ENCODE peak calls at places on chromosomes 5 and 9, in nine cellular contexts. D is H54; H is AG08396; K is LHCN-M2; F is midbrain; T is CD8-positive, alpha-beta memory T cell; L is lung microvascular endothelial cell; M is GOT3; J is BJ. O is an unnamed sample.

GRCh38 chr5:170302729-170303501 is 5.3 kb upstream of the LCP2 start:
- DNase-seq in D (no peak), H (no peak), K (no peak), F (no peak), T (peak), L (no peak), M (no peak), J (no peak), O (no peak)

GRCh38 chr5:93576015-93576414 is 5.0 kb downstream of the NR2F1-AS1 start:
- DNase-seq in D (no peak), H (peak), K (no peak), F (no peak), T (no peak), L (no peak), M (no peak), J (no peak), O (no peak)

GRCh38 chr5:61308699-61309098 is 23.4 kb upstream of the ZSWIM6 start:
- DNase-seq in D (no peak), H (no peak), K (no peak), F (no peak), T (no peak), L (no peak), M (no peak), J (no peak), O (no peak)

GRCh38 chr9:135519179-135519971 is 1.9 kb upstream of the LCN1 start:
- DNase-seq in D (no peak), H (no peak), K (no peak), F (no peak), T (no peak), L (no peak), M (no peak), J (no peak), O (no peak)

GRCh38 chr9:127076860-127077657 is 45.4 kb downstream of the ANGPTL2 start:
- DNase-seq in D (peak), H (no peak), K (no peak), F (no peak), T (no peak), L (no peak), M (no peak), J (no peak), O (no peak)

GRCh38 chr5:123098767-123099513 is 9.9 kb downstream of the PRDM6 start:
- DNase-seq in D (no peak), H (peak), K (no peak), F (no peak), T (no peak), L (no peak), M (no peak), J (no peak), O (no peak)

GRCh38 chr5:57802131-57802530 is 319.5 kb upstream of the ACTBL2 start:
- DNase-seq in D (no peak), H (no peak), K (peak), F (no peak), T (no peak), L (no peak), M (no peak), J (no peak), O (no peak)

GRCh38 chr9:259405-260404 is 45.0 kb downstream of the DOCK8 start:
- DNase-seq in D (no peak), H (no peak), K (no peak), F (no peak), T (no peak), L (no peak), M (no peak), J (no peak), O (no peak)

GRCh38 chr5:173486355-173486754 is 130.1 kb downstream of the BOD1 start:
- DNase-seq in D (no peak), H (no peak), K (no peak), F (no peak), T (no peak), L (no peak), M (no peak), J (no peak), O (no peak)

GRCh38 chr9:7212101-7212500 is 454.3 kb downstream of the KDM4C start:
- DNase-seq in D (no peak), H (no peak), K (no peak), F (peak), T (no peak), L (no peak), M (no peak), J (no peak), O (no peak)

GRCh38 chr9:134641173-134641985 is at the start of gene COL5A1:
- DNase-seq in D (peak), H (peak), K (peak), F (peak), T (peak), L (peak), M (peak), J (peak), O (peak)

GRCh38 chr9:133041958-133042357 is 11.2 kb downstream of the GTF3C5 start:
- DNase-seq in D (no peak), H (no peak), K (no peak), F (no peak), T (no peak), L (no peak), M (no peak), J (no peak), O (no peak)

GRCh38 chr5:143515829-143516228 is 112.3 kb upstream of the NR3C1 start:
- DNase-seq in D (no peak), H (no peak), K (peak), F (no peak), T (no peak), L (no peak), M (no peak), J (no peak), O (no peak)

GRCh38 chr9:32010322-32010721 is 374.1 kb upstream of the ACO1 start:
- DNase-seq in D (no peak), H (no peak), K (no peak), F (no peak), T (no peak), L (no peak), M (no peak), J (no peak), O (no peak)

GRCh38 chr9:16485575-16486321 is 384.7 kb downstream of the BNC2 start:
- DNase-seq in D (no peak), H (no peak), K (no peak), F (no peak), T (no peak), L (no peak), M (no peak), J (no peak), O (no peak)

GRCh38 chr9:120876842-120877240 is at the start of gene PHF19:
- DNase-seq in D (peak), H (peak), K (peak), F (no peak), T (peak), L (peak), M (no peak), J (no peak), O (peak)

GRCh38 chr9:133000842-133001241 is 22.3 kb downstream of the GFI1B start:
- DNase-seq in D (no peak), H (no peak), K (no peak), F (no peak), T (no peak), L (no peak), M (no peak), J (no peak), O (no peak)

GRCh38 chr9:22452415-22453010 is 5.9 kb downstream of the DMRTA1 start:
- DNase-seq in D (no peak), H (peak), K (peak), F (peak), T (peak), L (peak), M (no peak), J (no peak), O (peak)

GRCh38 chr9:36092014-36092413 is 44.5 kb upstream of the GLIPR2 start:
- DNase-seq in D (no peak), H (no peak), K (no peak), F (no peak), T (no peak), L (no peak), M (no peak), J (no peak), O (no peak)

GRCh38 chr9:91693226-91693625 is 256.8 kb downstream of the ROR2 start:
- DNase-seq in D (no peak), H (no peak), K (no peak), F (no peak), T (no peak), L (no peak), M (no peak), J (no peak), O (no peak)

GRCh38 chr5:139650031-139650688 is 2.0 kb downstream of the CXXC5 start:
- DNase-seq in D (no peak), H (no peak), K (no peak), F (peak), T (no peak), L (no peak), M (no peak), J (no peak), O (no peak)

GRCh38 chr9:87766697-87767096 is 40.8 kb downstream of the CTSL start:
- DNase-seq in D (no peak), H (no peak), K (no peak), F (no peak), T (no peak), L (no peak), M (no peak), J (no peak), O (no peak)

GRCh38 chr5:119316116-119316515 is 39.7 kb upstream of the TNFAIP8 start:
- DNase-seq in D (no peak), H (no peak), K (no peak), F (no peak), T (no peak), L (no peak), M (no peak), J (no peak), O (no peak)

GRCh38 chr5:171633776-171634470 is 151.7 kb upstream of the SMIM23 start:
- DNase-seq in D (no peak), H (no peak), K (no peak), F (peak), T (no peak), L (no peak), M (no peak), J (no peak), O (no peak)

GRCh38 chr5:173869316-173869715 is 18.8 kb upstream of the CPEB4 start:
- DNase-seq in D (no peak), H (no peak), K (no peak), F (peak), T (no peak), L (no peak), M (no peak), J (no peak), O (no peak)

GRCh38 chr9:110031511-110032173 is 176.3 kb downstream of the C9orf152 start:
- DNase-seq in D (peak), H (peak), K (peak), F (no peak), T (no peak), L (peak), M (no peak), J (no peak), O (no peak)

O was measured in HTR-8/SVneo.